ENCODE peak calls at places on chromosomes 5 and 9, in five cellular contexts. F, P, K, M and X are unnamed samples.
A peak's percentile ranks its signal among the peaks of the same experiment; 100 is the strongest.

GRCh38 chr5:7667216-7667767 is 183.6 kb downstream of the CFAP90 start:
- DNase-seq in F (no peak), P (no peak), K (no peak), M (no peak), X (no peak)

GRCh38 chr9:75239176-75239575 is 150.9 kb downstream of the OSTF1 start:
- DNase-seq in F (no peak), P (no peak), K (peak; percentile 56), M (peak; percentile 74), X (peak; percentile 56)

GRCh38 chr5:131466171-131466766 is 168.8 kb downstream of the RAPGEF6 start:
- DNase-seq in F (no peak), P (no peak), K (peak; percentile 79), M (no peak), X (no peak)

GRCh38 chr5:167030500-167031120 is 1260.8 kb upstream of the WWC1 start:
- DNase-seq in F (no peak), P (no peak), K (no peak), M (no peak), X (no peak)

GRCh38 chr9:129932303-129933151 is 97.3 kb downstream of the USP20 start:
- DNase-seq in F (peak; percentile 53), P (no peak), K (no peak), M (no peak), X (no peak)

GRCh38 chr9:132547976-132548730 is 34.3 kb upstream of the BARHL1 start:
- DNase-seq in F (no peak), P (no peak), K (peak; percentile 11), M (no peak), X (no peak)

GRCh38 chr5:37248387-37248969 is 698 bp downstream of the CPLANE1 start:
- DNase-seq in F (no peak), P (no peak), K (peak; percentile 9), M (no peak), X (no peak)

GRCh38 chr5:145203193-145203592 is 631.9 kb downstream of the PRELID2 start:
- DNase-seq in F (peak; percentile 75), P (no peak), K (peak; percentile 36), M (no peak), X (no peak)

GRCh38 chr9:84339951-84340350 is 607 bp downstream of the SLC28A3 start:
- DNase-seq in F (no peak), P (no peak), K (no peak), M (no peak), X (peak; percentile 60)

GRCh38 chr9:79689576-79689975 is 117.8 kb downstream of the TLE4 start:
- DNase-seq in F (no peak), P (no peak), K (no peak), M (no peak), X (no peak)

GRCh38 chr5:179154991-179155955 is 95.1 kb downstream of the ZNF354C start:
- DNase-seq in F (no peak), P (no peak), K (no peak), M (peak; percentile 55), X (no peak)

GRCh38 chr5:52801329-52801728 is 13.6 kb downstream of the ITGA1 start:
- DNase-seq in F (peak; percentile 48), P (no peak), K (no peak), M (no peak), X (peak; percentile 4)

GRCh38 chr5:181114844-181115778 is 15.9 kb downstream of the OR2V1 start:
- DNase-seq in F (peak; percentile 40), P (no peak), K (peak; percentile 63), M (peak; percentile 51), X (peak; percentile 77)

GRCh38 chr5:151721812-151722391 is 35.2 kb upstream of the SPARC start:
- DNase-seq in F (no peak), P (no peak), K (no peak), M (no peak), X (no peak)

GRCh38 chr5:19547640-19548039 is 440.4 kb downstream of the CDH18 start:
- DNase-seq in F (no peak), P (no peak), K (no peak), M (no peak), X (no peak)

GRCh38 chr5:180644825-180645608 is 4.4 kb downstream of the FLT4 start:
- DNase-seq in F (peak; percentile 93), P (no peak), K (no peak), M (peak; percentile 63), X (peak; percentile 34)

GRCh38 chr5:132363431-132364112 is 5.9 kb upstream of the SLC22A5 start:
- DNase-seq in F (peak; percentile 50), P (no peak), K (peak; percentile 95), M (no peak), X (peak; percentile 60)

GRCh38 chr5:168672016-168672415 is 92.8 kb upstream of the PANK3 start:
- DNase-seq in F (no peak), P (no peak), K (no peak), M (no peak), X (no peak)

GRCh38 chr9:5425006-5425628 is 12.6 kb downstream of the PLGRKT start:
- DNase-seq in F (peak; percentile 42), P (no peak), K (no peak), M (no peak), X (no peak)

GRCh38 chr9:105901514-105902109 is 207.3 kb downstream of the TMEM38B start:
- DNase-seq in F (peak; percentile 10), P (no peak), K (peak; percentile 24), M (no peak), X (peak; percentile 56)

GRCh38 chr5:179343021-179343781 is 2.1 kb downstream of the ADAMTS2 start:
- DNase-seq in F (no peak), P (no peak), K (no peak), M (no peak), X (no peak)

GRCh38 chr9:21764736-21765245 is 37.6 kb upstream of the MTAP start:
- DNase-seq in F (no peak), P (no peak), K (no peak), M (no peak), X (no peak)
- H3K27me3 ChIP-seq in F (peaks cover 9% of the 10 kb centered on the region), P (no peaks in the 10 kb centered on the region), K (no peaks in the 10 kb centered on the region), M (no peaks in the 10 kb centered on the region), X (no peaks in the 10 kb centered on the region)

GRCh38 chr5:127041571-127041970 is 11.2 kb upstream of the MARCHF3 start:
- DNase-seq in F (peak; percentile 75), P (no peak), K (no peak), M (no peak), X (no peak)
- H3K27ac ChIP-seq in F (peak overlapping the region; percentile 87), P (no peak overlapping the region), K (no peak overlapping the region), M (no peak overlapping the region), X (peak overlapping the region; percentile 28)

DNA sequence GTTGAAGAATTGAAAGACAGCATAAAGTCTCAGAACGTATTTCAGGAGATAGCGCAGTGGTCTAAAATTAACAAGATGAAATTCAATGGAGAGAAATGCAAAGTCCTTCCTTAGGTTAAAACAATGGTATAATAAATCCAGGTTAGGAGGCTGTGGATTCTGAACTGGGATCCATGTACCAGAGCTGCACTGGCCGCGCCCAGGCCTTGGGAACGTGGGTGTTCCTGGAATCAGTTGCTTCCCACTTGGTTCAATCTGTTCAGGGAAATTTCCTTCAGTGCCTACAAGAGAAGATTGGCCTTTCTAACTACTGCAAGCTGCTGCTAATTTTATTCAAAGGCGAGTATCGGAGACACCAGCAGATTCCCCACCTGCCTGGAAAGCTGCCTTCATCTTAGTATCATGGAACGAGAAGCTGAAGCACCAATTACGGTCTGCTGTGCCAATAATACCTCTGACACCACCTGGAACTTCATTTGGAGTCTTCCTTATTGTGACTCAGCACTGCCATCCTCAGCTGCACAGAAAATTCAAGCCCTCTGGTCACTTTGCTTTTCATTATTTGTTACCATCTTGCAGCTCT is 14.3 kb upstream of the CTNND2 start:
- DNase-seq in F (no peak), P (no peak), K (no peak), M (no peak), X (no peak)
- H3K27me3 ChIP-seq in F (no peaks in the 10 kb centered on the region), P (no peaks in the 10 kb centered on the region), K (no peaks in the 10 kb centered on the region), M (no peaks in the 10 kb centered on the region), X (no peaks in the 10 kb centered on the region)

GRCh38 chr9:121372563-121373400 is 2.7 kb upstream of the STOM start:
- DNase-seq in F (no peak), P (no peak), K (no peak), M (no peak), X (no peak)
- H3K27ac ChIP-seq in F (no peak overlapping the region), P (no peak overlapping the region), K (no peak overlapping the region), M (peak overlapping the region; percentile 78), X (peak overlapping the region; percentile 93)

GRCh38 chr5:1877434-1878049 is 5.2 kb downstream of the IRX4 start:
- DNase-seq in F (no peak), P (no peak), K (no peak), M (no peak), X (no peak)

GRCh38 chr5:1875843-1876671 is 6.7 kb downstream of the IRX4 start:
- DNase-seq in F (no peak), P (no peak), K (no peak), M (no peak), X (no peak)

GRCh38 chr5:1878050-1878849 is 4.5 kb downstream of the IRX4 start:
- DNase-seq in F (no peak), P (no peak), K (no peak), M (no peak), X (no peak)

GRCh38 chr5:1875481-1875842 is 7.3 kb downstream of the IRX4 start:
- DNase-seq in F (no peak), P (no peak), K (no peak), M (no peak), X (no peak)

GRCh38 chr5:1876708-1877433 is 5.9 kb downstream of the IRX4 start:
- DNase-seq in F (no peak), P (no peak), K (no peak), M (no peak), X (no peak)
- H3K27me3 ChIP-seq in F (peaks cover 85% of the 10 kb centered on the region), P (peaks cover 34% of the 10 kb centered on the region), K (peaks cover 86% of the 10 kb centered on the region), M (peaks cover 90% of the 10 kb centered on the region), X (peaks cover 36% of the 10 kb centered on the region)

DNA sequence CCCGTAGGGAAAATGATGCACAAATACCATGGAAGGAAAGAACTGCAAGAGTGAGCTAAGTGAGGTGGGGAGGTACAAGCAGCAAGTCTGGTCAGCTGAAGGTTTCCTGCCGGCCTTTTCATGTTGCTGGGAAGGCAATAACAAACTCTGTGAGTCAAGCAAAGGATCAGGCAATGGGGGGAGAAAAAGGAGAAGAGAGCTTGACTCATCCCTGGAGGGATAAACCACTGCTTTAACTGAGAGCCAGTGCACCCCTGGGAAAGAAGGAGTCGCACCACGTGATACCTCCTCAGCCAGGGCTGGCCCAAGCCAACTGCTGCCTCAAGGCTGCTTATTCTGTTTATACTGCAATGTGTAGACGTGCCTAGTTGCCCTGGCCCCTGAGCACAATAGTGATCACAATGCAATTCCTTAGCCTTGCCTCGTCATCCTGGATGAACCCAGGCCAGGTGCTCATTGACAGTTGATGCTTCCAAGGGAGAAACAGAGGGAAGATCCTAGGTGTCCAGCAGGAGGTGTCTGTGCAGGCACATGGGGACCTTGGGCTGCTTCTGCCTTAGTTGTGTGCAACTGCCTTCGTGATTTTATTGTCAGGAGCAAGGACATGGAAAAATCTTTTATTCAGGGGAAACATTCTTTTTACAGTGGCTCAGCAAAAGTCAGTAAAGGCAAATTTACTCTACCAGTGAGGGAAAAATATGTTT is 203.0 kb upstream of the TUT7 start:
- DNase-seq in F (no peak), P (no peak), K (peak; percentile 82), M (no peak), X (no peak)
- H3K27ac ChIP-seq in F (no peak overlapping the region), P (no peak overlapping the region), K (no peak overlapping the region), M (no peak overlapping the region), X (no peak overlapping the region)

DNA sequence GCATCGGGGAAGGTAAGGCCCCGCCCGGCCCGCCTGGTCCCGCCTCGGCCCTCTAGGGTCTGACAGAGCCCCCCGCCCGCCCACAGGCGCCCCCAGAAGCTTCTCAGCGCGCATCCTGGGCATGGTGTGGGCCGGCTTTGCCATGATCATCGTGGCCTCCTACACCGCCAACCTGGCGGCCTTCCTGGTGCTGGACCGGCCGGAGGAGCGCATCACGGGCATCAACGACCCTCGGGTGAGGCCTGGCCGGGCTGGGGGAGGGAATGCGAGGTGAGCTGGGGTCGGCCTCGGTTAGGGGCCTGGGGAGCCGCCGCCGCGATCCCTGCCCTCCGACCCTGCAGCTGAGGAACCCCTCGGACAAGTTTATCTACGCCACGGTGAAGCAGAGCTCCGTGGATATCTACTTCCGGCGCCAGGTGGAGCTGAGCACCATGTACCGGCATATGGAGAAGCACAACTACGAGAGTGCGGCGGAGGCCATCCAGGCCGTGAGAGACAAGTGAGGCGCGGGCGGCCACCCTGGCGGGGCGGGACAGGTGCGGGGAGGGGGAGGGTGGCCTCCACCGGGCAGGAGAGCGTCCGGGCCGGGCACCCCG is 7.2 kb downstream of the LRRC26 start:
- DNase-seq in F (no peak), P (no peak), K (no peak), M (no peak), X (peak; percentile 54)
- H3K27me3 ChIP-seq in F (peaks cover 21% of the 10 kb centered on the region), P (peaks cover 19% of the 10 kb centered on the region), K (peaks cover 72% of the 10 kb centered on the region), M (peaks cover 99% of the 10 kb centered on the region), X (peaks cover 53% of the 10 kb centered on the region)